ENCODE peak calls at places on chromosomes 6 and 20, in five cellular contexts. D is hippocampal formation; M is EL; P is activated naive CD4-positive, alpha-beta T cell; Y is NAMALWA. T is an unnamed sample.

GRCh38 chr20:58559368-58559729 is 44.1 kb upstream of the APCDD1L start:
- DNase-seq in D (no peak), M (no peak), P (no peak), Y (no peak), T (no peak)

GRCh38 chr6:7439243-7439642 is 49.6 kb downstream of the RIOK1 start:
- DNase-seq in D (no peak), M (no peak), P (no peak), Y (peak), T (no peak)

GRCh38 chr6:33049323-33049722 is 24.1 kb downstream of the HLA-DPA1 start:
- DNase-seq in D (no peak), M (no peak), P (no peak), Y (peak), T (no peak)

GRCh38 chr6:53831081-53831839 is 36.5 kb downstream of the LRRC1 start:
- DNase-seq in D (no peak), M (no peak), P (no peak), Y (no peak), T (no peak)

GRCh38 chr6:123091091-123091895 is 95.3 kb downstream of the CLVS2 start:
- DNase-seq in D (no peak), M (peak), P (no peak), Y (no peak), T (no peak)

GRCh38 chr6:15739867-15740266 is 77.0 kb upstream of the DTNBP1 start:
- DNase-seq in D (no peak), M (no peak), P (no peak), Y (no peak), T (no peak)

GRCh38 chr6:115971785-115972184 is 88.9 kb downstream of the FRK start:
- DNase-seq in D (no peak), M (no peak), P (no peak), Y (no peak), T (no peak)

GRCh38 chr20:57735831-57736737 is 26.3 kb upstream of the PMEPA1 start:
- DNase-seq in D (no peak), M (no peak), P (no peak), Y (no peak), T (no peak)

GRCh38 chr6:16273266-16273665 is 34.9 kb downstream of the GMPR start:
- DNase-seq in D (no peak), M (peak), P (no peak), Y (no peak), T (no peak)

GRCh38 chr20:63497946-63498935 is 642 bp downstream of the EEF1A2 start:
- DNase-seq in D (no peak), M (peak), P (no peak), Y (no peak), T (no peak)

GRCh38 chr6:143135326-143135725 is 74.6 kb downstream of the AIG1 start:
- DNase-seq in D (no peak), M (no peak), P (no peak), Y (no peak), T (no peak)

GRCh38 chr6:106116125-106116524 is 30.0 kb downstream of the PRDM1 start:
- DNase-seq in D (peak), M (no peak), P (no peak), Y (no peak), T (no peak)

GRCh38 chr6:11621119-11621518 is 83.6 kb downstream of the TMEM170B start:
- DNase-seq in D (no peak), M (no peak), P (no peak), Y (no peak), T (no peak)

GRCh38 chr6:22530506-22530905 is 38.9 kb upstream of the HDGFL1 start:
- DNase-seq in D (no peak), M (no peak), P (no peak), Y (no peak), T (no peak)

GRCh38 chr6:160790028-160790792 is 88.2 kb downstream of the PLG start:
- DNase-seq in D (no peak), M (no peak), P (no peak), Y (peak), T (no peak)

GRCh38 chr6:142881771-142882170 is 63.2 kb downstream of the HIVEP2 start:
- DNase-seq in D (no peak), M (peak), P (no peak), Y (no peak), T (no peak)

GRCh38 chr6:44332585-44332984 is 9.9 kb upstream of the SPATS1 start:
- DNase-seq in D (no peak), M (no peak), P (no peak), Y (no peak), T (no peak)

GRCh38 chr6:5671162-5671561 is 335.6 kb downstream of the NRN1 start:
- DNase-seq in D (peak), M (peak), P (no peak), Y (peak), T (no peak)

GRCh38 chr6:47970826-47971225 is 140.2 kb downstream of the PTCHD4 start:
- DNase-seq in D (no peak), M (no peak), P (no peak), Y (no peak), T (no peak)

GRCh38 chr20:25606094-25606640 is 17.6 kb downstream of the NANP start:
- DNase-seq in D (no peak), M (no peak), P (no peak), Y (no peak), T (no peak)

GRCh38 chr20:46699651-46700359 is 9.6 kb upstream of the SLC2A10 start:
- DNase-seq in D (no peak), M (peak), P (no peak), Y (peak), T (no peak)

GRCh38 chr6:27541212-27541931 is 68.5 kb upstream of the ZNF184 start:
- DNase-seq in D (no peak), M (peak), P (no peak), Y (peak), T (no peak)

GRCh38 chr6:90216081-90216977 is 80.3 kb downstream of the BACH2 start:
- DNase-seq in D (no peak), M (peak), P (no peak), Y (peak), T (peak)

GRCh38 chr20:6768228-6769185 is 1.0 kb downstream of the BMP2 start:
- DNase-seq in D (no peak), M (no peak), P (no peak), Y (no peak), T (no peak)

GRCh38 chr6:114030767-114031166 is 59.8 kb upstream of the HDAC2 start:
- DNase-seq in D (no peak), M (no peak), P (no peak), Y (no peak), T (no peak)

GRCh38 chr20:41249781-41250281 is 67.7 kb downstream of the ZHX3 start:
- DNase-seq in D (peak), M (peak), P (no peak), Y (peak), T (no peak)

GRCh38 chr6:127608554-127609270 is 31.7 kb downstream of the C6orf58 start:
- DNase-seq in D (no peak), M (no peak), P (no peak), Y (no peak), T (no peak)

GRCh38 chr6:151036869-151037680 is 171.6 kb downstream of the MTHFD1L start:
- DNase-seq in D (no peak), M (no peak), P (no peak), Y (no peak), T (no peak)

GRCh38 chr6:46347669-46348068 is 143.6 kb downstream of the RCAN2 start:
- DNase-seq in D (no peak), M (no peak), P (no peak), Y (no peak), T (no peak)